ENCODE peak calls at places on chromosomes 7 and 10, in five cellular contexts. L, A, D, G and U are unnamed samples.

GRCh38 chr10:84267503-84268126 is 22.8 kb downstream of the RGR start:
- DNase-seq in D (peak; percentile 56), G (no peak), L (no peak), A (no peak), U (no peak)

GRCh38 chr10:105837951-105838350 is 1196.9 kb downstream of the SORCS3 start:
- DNase-seq in L (no peak), G (no peak), A (no peak), D (peak; percentile 39), U (peak; percentile 7)

GRCh38 chr10:132443998-132444876 is 47.2 kb downstream of the PWWP2B start:
- DNase-seq in L (no peak), G (no peak), A (no peak), D (no peak), U (no peak)

GRCh38 chr7:11217848-11218565 is 244.3 kb downstream of the PHF14 start:
- DNase-seq in L (no peak), D (peak; percentile 12), G (no peak), A (no peak), U (no peak)

GRCh38 chr7:127943541-127944521 is 87.4 kb downstream of the LRRC4 start:
- DNase-seq in L (no peak), A (no peak), G (no peak), D (peak; percentile 72), U (no peak)

GRCh38 chr10:59709472-59710125 is at the start of gene SLC16A9:
- DNase-seq in L (no peak), D (peak; percentile 42), G (peak; percentile 73), A (peak; percentile 46), U (no peak)

GRCh38 chr10:104274762-104275721 is 6.1 kb downstream of the GSTO2 start:
- DNase-seq in D (peak; percentile 49), L (no peak), G (peak; percentile 84), A (peak; percentile 57), U (no peak)

GRCh38 chr10:70742537-70743429 is 42.4 kb downstream of the TBATA start:
- DNase-seq in G (peak; percentile 60), L (peak; percentile 53), D (peak; percentile 85), A (no peak), U (no peak)

GRCh38 chr10:14009315-14010082 is 321.2 kb downstream of the FRMD4A start:
- DNase-seq in G (no peak), A (no peak), L (peak; percentile 52), D (peak; percentile 65), U (no peak)

GRCh38 chr10:34526186-34526585 is 288.9 kb downstream of the PARD3 start:
- DNase-seq in A (no peak), D (peak; percentile 87), L (no peak), G (no peak), U (no peak)

GRCh38 chr7:131653418-131654248 is 97.2 kb upstream of the PODXL start:
- DNase-seq in L (no peak), A (no peak), D (no peak), G (peak; percentile 20), U (no peak)

GRCh38 chr10:69382382-69383117 is 34.2 kb downstream of the TACR2 start:
- DNase-seq in G (no peak), A (no peak), L (peak; percentile 75), D (peak; percentile 89), U (peak; percentile 63)

GRCh38 chr7:135151162-135151932 is 3.5 kb downstream of the TMEM140 start:
- DNase-seq in D (no peak), L (no peak), G (no peak), A (no peak), U (no peak)

GRCh38 chr7:16616122-16616521 is 29.4 kb downstream of the ANKMY2 start:
- DNase-seq in D (no peak), L (no peak), G (no peak), A (no peak), U (no peak)

GRCh38 chr10:14588084-14588937 is 186.4 kb downstream of the FAM107B start:
- DNase-seq in A (no peak), D (peak; percentile 82), L (peak; percentile 98), G (no peak), U (no peak)

GRCh38 chr10:117441812-117442443 is 66.7 kb upstream of the PDZD8 start:
- DNase-seq in G (no peak), L (peak; percentile 91), D (peak; percentile 64), A (no peak), U (peak; percentile 92)

GRCh38 chr10:93485690-93486089 is 3.6 kb upstream of the MYOF start:
- DNase-seq in D (no peak), A (no peak), G (no peak), L (no peak), U (no peak)

GRCh38 chr10:2303169-2303568 is 565.8 kb upstream of the ADARB2 start:
- DNase-seq in G (no peak), D (no peak), A (no peak), L (no peak), U (no peak)

GRCh38 chr7:139682136-139683013 is 95.4 kb downstream of the HIPK2 start:
- DNase-seq in L (peak; percentile 53), G (no peak), D (peak; percentile 54), A (no peak), U (peak; percentile 87)

GRCh38 chr7:86745019-86745745 is 101.5 kb downstream of the GRM3 start:
- DNase-seq in G (no peak), L (no peak), D (no peak), A (no peak), U (no peak)

GRCh38 chr7:134804351-134804750 is 24.9 kb downstream of the CALD1 start:
- DNase-seq in L (no peak), A (no peak), D (peak; percentile 82), G (no peak), U (no peak)

GRCh38 chr7:124042826-124043225 is 10.0 kb upstream of the TMEM229A start:
- DNase-seq in L (no peak), D (no peak), G (no peak), A (no peak), U (no peak)

GRCh38 chr7:143361552-143362125 is 874 bp downstream of the FAM131B start:
- DNase-seq in G (no peak), D (no peak), A (no peak), L (no peak), U (no peak)

GRCh38 chr10:52226448-52226847 is 87.6 kb upstream of the DKK1 start:
- DNase-seq in L (peak; percentile 16), A (no peak), D (peak; percentile 65), G (no peak), U (no peak)
- TF ChIP-seq CTCF in L (no peak), A (no peak), D (no peak), G (no peak), U (no peak)

DNA sequence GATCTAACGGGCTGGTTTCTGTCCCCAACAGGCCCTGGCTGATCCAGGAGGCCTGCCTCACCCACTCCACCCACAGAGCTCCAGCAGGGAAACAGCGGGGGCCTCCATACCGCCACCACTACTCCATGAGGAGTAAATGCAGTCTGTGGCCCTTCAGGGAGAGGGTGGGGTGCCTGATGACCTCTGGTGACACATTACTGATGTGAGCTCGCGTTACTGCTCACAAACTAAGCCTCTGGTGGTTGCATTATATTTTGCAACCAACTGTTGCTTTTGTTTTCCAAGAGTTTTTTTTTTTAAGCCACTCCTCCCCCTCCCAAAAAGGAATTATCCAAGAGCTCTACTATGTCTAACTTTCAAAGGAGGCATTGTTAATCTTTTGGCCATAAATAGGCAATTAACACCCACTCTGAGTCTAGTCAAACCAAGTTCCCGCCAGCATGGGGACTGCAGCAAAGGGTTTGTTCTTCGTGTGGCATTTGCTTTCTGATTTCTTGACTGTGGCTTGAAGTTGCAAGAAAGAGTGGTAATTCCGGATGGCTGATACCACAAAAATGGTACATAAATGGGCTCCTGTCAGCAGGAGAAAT is 72.6 kb downstream of the FAM53B start:
- DNase-seq in G (no peak), L (no peak), A (no peak), D (peak; percentile 34), U (no peak)
- TF ChIP-seq CTCF in G (peak; percentile 35), L (no peak), A (no peak), D (no peak), U (no peak)

DNA sequence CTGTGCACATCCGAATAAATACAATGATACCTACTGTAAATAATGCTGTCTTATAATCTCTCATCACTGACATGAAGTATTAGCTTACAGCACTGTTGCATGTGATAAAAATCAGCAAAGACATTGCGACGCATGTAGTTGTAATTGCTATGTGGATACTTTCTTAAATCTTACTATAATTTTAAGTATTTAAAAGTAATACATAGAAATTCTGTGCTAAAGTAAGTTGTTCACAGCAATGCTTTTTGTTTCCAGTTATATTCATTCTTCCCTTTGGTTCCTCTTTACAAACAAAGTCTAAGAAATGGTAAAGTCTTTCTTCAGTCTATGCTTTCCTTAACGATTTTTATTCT is 113.7 kb upstream of the DGKB start:
- DNase-seq in A (no peak), L (no peak), G (no peak), D (no peak), U (no peak)
- TF ChIP-seq CTCF in A (no peak), L (no peak), G (no peak), D (no peak), U (no peak)

GRCh38 chr10:11435621-11436020 is 175.8 kb downstream of the USP6NL start:
- DNase-seq in G (no peak), D (no peak), L (no peak), A (no peak), U (no peak)

GRCh38 chr10:11433657-11434056 is 177.8 kb downstream of the USP6NL start:
- DNase-seq in D (no peak), G (no peak), A (no peak), L (no peak), U (no peak)

GRCh38 chr10:11430421-11431275 is 180.8 kb downstream of the USP6NL start:
- DNase-seq in G (no peak), L (no peak), A (no peak), D (no peak), U (no peak)

GRCh38 chr10:11437391-11438241 is 173.8 kb downstream of the USP6NL start:
- DNase-seq in L (no peak), D (no peak), G (no peak), A (no peak), U (no peak)

GRCh38 chr10:11434323-11434722 is 177.1 kb downstream of the USP6NL start:
- DNase-seq in D (peak; percentile 5), G (no peak), L (no peak), A (no peak), U (no peak)
- TF ChIP-seq CTCF in D (peak; percentile 25), G (no peak), L (no peak), A (no peak), U (peak; percentile 46)

DNA sequence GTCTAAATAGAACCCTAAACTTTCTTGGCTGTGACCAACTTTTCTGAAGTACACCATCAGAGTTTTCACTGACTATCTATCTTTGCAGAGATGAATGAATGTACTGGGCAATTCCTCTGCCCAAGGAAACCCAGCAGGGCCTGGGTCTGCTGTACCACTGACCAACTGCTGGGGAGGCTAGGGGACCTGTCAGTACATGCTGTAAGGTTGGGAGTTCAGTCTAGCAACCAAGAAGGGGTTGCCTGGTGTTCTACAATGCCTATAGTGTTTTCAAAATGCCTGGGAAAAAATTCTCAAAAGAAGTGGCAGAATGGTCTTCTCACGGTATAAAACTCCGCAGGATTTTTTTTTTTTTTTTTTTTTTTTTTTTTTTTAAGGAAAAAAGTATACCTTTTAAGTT is 106.3 kb downstream of the NT5C2 start:
- DNase-seq in L (no peak), D (no peak), A (no peak), G (no peak), U (no peak)
- TF ChIP-seq CTCF in L (no peak), D (no peak), A (no peak), G (no peak), U (peak; percentile 3)

GRCh38 chr10:92123031-92123450 is 167.8 kb downstream of the CPEB3 start:
- DNase-seq in G (no peak), L (no peak), D (peak; percentile 48), A (peak; percentile 40), U (no peak)
- TF ChIP-seq CTCF in G (no peak), L (no peak), D (no peak), A (no peak), U (no peak)